ENCODE peak calls at places on chromosomes 3 and 15, in seven cellular contexts. A, C, B, D, G, X and M are unnamed samples.

GRCh38 chr15:65638107-65638506 is 16.4 kb downstream of the SLC24A1 start:
- DNase-seq in C (no peak), D (no peak), G (no peak), A (no peak), X (no peak), B (no peak), M (no peak)

GRCh38 chr3:28667646-28668376 is 319.2 kb upstream of the AZI2 start:
- DNase-seq in G (peak; percentile 80), D (peak; percentile 39), A (peak; percentile 1), B (no peak), C (peak; percentile 81), X (no peak), M (peak; percentile 58)

GRCh38 chr3:169122407-169122806 is 541.1 kb downstream of the MECOM start:
- DNase-seq in G (no peak), X (no peak), B (no peak), D (no peak), C (no peak), A (no peak), M (no peak)

GRCh38 chr15:49692514-49693090 is 71.8 kb downstream of the DTWD1 start:
- DNase-seq in B (no peak), C (no peak), A (no peak), X (no peak), G (peak; percentile 23), D (no peak), M (peak; percentile 52)

GRCh38 chr3:143139786-143140185 is 20.2 kb downstream of the CHST2 start:
- DNase-seq in C (no peak), B (peak; percentile 65), G (peak; percentile 80), D (peak; percentile 50), X (no peak), A (peak; percentile 50), M (no peak)

GRCh38 chr3:5294360-5294759 is 106.9 kb downstream of the EDEM1 start:
- DNase-seq in A (no peak), G (no peak), D (no peak), X (no peak), B (no peak), C (no peak), M (peak; percentile 90)

GRCh38 chr3:107813066-107813465 is 277.8 kb downstream of the CD47 start:
- DNase-seq in X (no peak), A (no peak), B (no peak), G (peak; percentile 42), D (no peak), C (no peak), M (no peak)

GRCh38 chr3:169865176-169865800 is 4.4 kb downstream of the LRRC31 start:
- DNase-seq in X (no peak), C (no peak), B (no peak), D (no peak), G (no peak), A (no peak), M (no peak)

GRCh38 chr3:195885036-195885871 is 23.1 kb downstream of the TNK2 start:
- DNase-seq in G (no peak), A (no peak), D (peak; percentile 49), C (no peak), X (no peak), B (no peak), M (no peak)

GRCh38 chr15:85941186-85941855 is 138.3 kb upstream of the AGBL1 start:
- DNase-seq in X (no peak), C (peak; percentile 8), A (no peak), G (peak; percentile 2), B (no peak), D (no peak), M (peak; percentile 15)

GRCh38 chr3:160953681-160954080 is 151.5 kb downstream of the B3GALNT1 start:
- DNase-seq in A (no peak), D (no peak), X (no peak), C (no peak), G (no peak), B (no peak), M (no peak)

GRCh38 chr3:172647823-172648222 is 63.0 kb downstream of the NCEH1 start:
- DNase-seq in B (no peak), C (peak; percentile 82), A (no peak), G (no peak), D (no peak), X (no peak), M (no peak)

GRCh38 chr3:12371525-12372140 is 82.8 kb downstream of the PPARG start:
- DNase-seq in B (no peak), C (peak; percentile 20), G (peak; percentile 55), A (no peak), X (no peak), D (peak; percentile 40), M (no peak)

GRCh38 chr3:94234177-94234788 is 171.4 kb downstream of the NSUN3 start:
- DNase-seq in X (no peak), D (no peak), B (no peak), C (peak; percentile 14), G (peak; percentile 56), A (no peak), M (peak; percentile 54)

GRCh38 chr3:155741598-155741997 is 3.3 kb downstream of the PLCH1 start:
- DNase-seq in C (no peak), B (no peak), G (no peak), A (no peak), D (no peak), X (no peak), M (no peak)

GRCh38 chr3:141876891-141877561 is 583 bp downstream of the ATP1B3 start:
- DNase-seq in B (no peak), G (peak; percentile 48), C (peak; percentile 60), D (peak; percentile 39), A (no peak), X (peak; percentile 45), M (peak; percentile 40)

GRCh38 chr3:63945558-63946096 is 33.4 kb upstream of the SCAANT1 start:
- DNase-seq in G (peak; percentile 65), D (no peak), C (peak; percentile 80), X (no peak), A (no peak), B (no peak), M (peak; percentile 14)

GRCh38 chr15:77713281-77713680 is 80.6 kb upstream of the LINGO1 start:
- DNase-seq in C (no peak), A (no peak), X (no peak), B (no peak), G (no peak), D (no peak), M (no peak)

GRCh38 chr3:149471991-149472390 is 2.5 kb upstream of the TM4SF4 start:
- DNase-seq in B (peak; percentile 11), C (no peak), G (no peak), D (no peak), X (no peak), A (no peak), M (peak; percentile 45)

GRCh38 chr3:177110308-177111254 is 86.7 kb downstream of the TBL1XR1 start:
- DNase-seq in B (no peak), D (no peak), A (no peak), X (no peak), G (no peak), C (no peak), M (no peak)

GRCh38 chr3:8732413-8732812 is 1.2 kb upstream of the CAV3 start:
- DNase-seq in D (no peak), A (no peak), G (no peak), C (no peak), X (no peak), B (no peak), M (no peak)

GRCh38 chr3:174862666-174863065 is 3.5 kb downstream of the NAALADL2 start:
- DNase-seq in G (no peak), C (no peak), A (no peak), X (no peak), B (no peak), D (no peak), M (peak; percentile 11)

GRCh38 chr3:174859756-174860155 is 622 bp downstream of the NAALADL2 start:
- DNase-seq in C (no peak), G (no peak), B (no peak), D (no peak), X (no peak), A (no peak), M (no peak)

GRCh38 chr3:174863488-174863887 is 4.4 kb downstream of the NAALADL2 start:
- DNase-seq in A (peak; percentile 61), X (no peak), D (no peak), B (no peak), C (no peak), G (no peak), M (no peak)

GRCh38 chr3:174859109-174859735 is at the start of gene NAALADL2:
- DNase-seq in X (no peak), A (no peak), B (no peak), D (no peak), C (no peak), G (no peak), M (no peak)

GRCh38 chr3:174862101-174862500 is 3.0 kb downstream of the NAALADL2 start:
- DNase-seq in G (no peak), X (no peak), B (no peak), D (no peak), A (peak; percentile 17), C (no peak), M (no peak)
- TF ChIP-seq CTCF in G (no peak), X (no peak), B (no peak), D (no peak), A (peak; percentile 87), C (peak; percentile 30), M (no peak)

DNA sequence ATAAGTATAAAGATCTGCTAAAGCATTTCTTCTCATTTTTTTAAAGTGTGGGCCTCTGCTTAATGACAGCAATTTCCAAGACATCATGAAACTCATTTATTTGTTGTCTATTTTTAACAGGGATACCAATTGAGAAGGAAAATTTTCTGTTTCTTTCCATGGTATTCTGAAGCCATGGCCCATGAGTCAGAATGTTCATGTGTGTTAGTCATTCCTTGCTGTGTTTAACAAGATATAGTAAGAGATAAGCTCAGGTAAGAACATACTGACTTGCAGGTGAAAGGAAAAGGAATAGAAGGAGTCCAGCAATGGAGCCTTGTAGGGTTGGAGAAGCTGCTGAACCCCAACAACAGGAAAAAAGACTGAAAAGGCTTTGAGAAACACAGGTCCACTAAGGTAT is 17.0 kb upstream of the ARID3B start:
- DNase-seq in X (no peak), C (no peak), G (no peak), D (no peak), A (no peak), B (no peak), M (no peak)
- H3K4me3 ChIP-seq in X (no peak overlapping the region), C (no peak overlapping the region), G (no peak overlapping the region), D (no peak overlapping the region), A (no peak overlapping the region), B (no peak overlapping the region), M (no peak overlapping the region)

GRCh38 chr3:183564046-183564445 is 8.5 kb upstream of the KLHL6 start:
- DNase-seq in D (no peak), G (no peak), X (no peak), C (no peak), B (no peak), A (no peak), M (no peak)
- TF ChIP-seq CTCF in D (no peak), G (no peak), X (no peak), C (no peak), B (no peak), A (no peak), M (no peak)

DNA sequence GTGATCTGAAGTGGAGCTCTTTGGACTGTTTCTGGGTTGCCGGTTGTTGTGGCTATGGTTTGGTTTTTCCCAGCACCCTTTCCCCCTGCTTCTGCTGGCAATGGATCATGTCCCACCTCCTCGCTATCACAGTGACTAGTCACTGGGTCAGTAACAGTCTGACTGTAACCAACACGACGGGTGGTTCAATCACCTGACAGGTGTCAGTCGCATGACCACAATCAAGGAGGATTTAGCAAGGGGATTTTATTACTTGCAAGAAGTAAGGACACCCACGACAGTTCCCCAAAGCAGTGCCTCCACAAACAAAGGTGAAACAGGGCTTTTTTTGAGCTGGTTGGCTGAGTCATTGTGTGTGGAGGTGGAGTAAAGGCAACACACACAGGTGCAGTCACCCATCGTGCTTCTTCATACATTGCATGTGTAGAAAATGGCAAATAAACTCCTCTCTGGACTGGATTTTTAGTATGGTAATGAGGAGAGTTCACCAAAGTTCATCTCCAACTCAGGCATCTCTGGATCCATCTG is 58.8 kb upstream of the FAM3D start:
- DNase-seq in B (no peak), C (no peak), G (no peak), D (no peak), X (no peak), A (no peak), M (no peak)
- H3K4me3 ChIP-seq in B (no peak overlapping the region), C (no peak overlapping the region), G (no peak overlapping the region), D (no peak overlapping the region), X (no peak overlapping the region), A (no peak overlapping the region), M (no peak overlapping the region)